ENCODE peak calls at places on chromosomes 11 and 22, in four cellular contexts. V, B, A and I are unnamed samples.
A peak's percentile ranks its signal among the peaks of the same experiment; 100 is the strongest.

GRCh38 chr22:47366026-47366767 is 603.7 kb downstream of the TBC1D22A start:
- DNase-seq in B (no peak), A (no peak), V (no peak), I (no peak)

GRCh38 chr22:37525073-37525745 is 6.0 kb upstream of the CARD10 start:
- DNase-seq in B (no peak), V (peak; percentile 60), A (peak; percentile 37), I (no peak)

GRCh38 chr11:125364085-125364822 is 131.8 kb downstream of the FEZ1 start:
- DNase-seq in B (no peak), V (no peak), A (no peak), I (no peak)

GRCh38 chr11:34792143-34792542 is 124.0 kb downstream of the APIP start:
- DNase-seq in V (no peak), A (no peak), B (peak; percentile 29), I (no peak)

GRCh38 chr11:82631722-82632630 is 101.7 kb downstream of the FAM181B start:
- DNase-seq in B (no peak), A (no peak), V (no peak), I (no peak)

GRCh38 chr11:6473481-6474422 is at the start of gene TRIM3:
- DNase-seq in B (peak; percentile 99), A (peak; percentile 100), V (peak; percentile 60), I (peak; percentile 50)

GRCh38 chr22:19966908-19967750 is 25.5 kb upstream of the TXNRD2 start:
- DNase-seq in A (no peak), V (no peak), B (no peak), I (no peak)

GRCh38 chr11:20045098-20045688 is 115.1 kb downstream of the DBX1 start:
- DNase-seq in A (peak; percentile 68), V (no peak), B (no peak), I (no peak)

GRCh38 chr11:46741600-46742484 is 22.8 kb downstream of the F2 start:
- DNase-seq in A (no peak), B (no peak), V (no peak), I (no peak)

GRCh38 chr22:31647516-31647915 is 14.5 kb downstream of the PISD start:
- DNase-seq in A (no peak), B (no peak), V (no peak), I (no peak)

GRCh38 chr11:70926543-70926942 is 325.8 kb downstream of the SHANK2 start:
- DNase-seq in V (no peak), B (no peak), A (no peak), I (no peak)

GRCh38 chr11:80668039-80668438 is 1227.2 kb upstream of the TENM4 start:
- DNase-seq in V (no peak), A (no peak), B (no peak), I (no peak)

GRCh38 chr11:66694056-66694410 is 16.3 kb upstream of the RBM4B start:
- DNase-seq in V (no peak), B (no peak), A (no peak), I (no peak)

GRCh38 chr11:12001152-12001551 is 7.3 kb downstream of the DKK3 start:
- DNase-seq in A (no peak), B (no peak), V (no peak), I (no peak)

GRCh38 chr11:62105611-62106245 is 18.1 kb upstream of the INCENP start:
- DNase-seq in V (no peak), B (no peak), A (no peak), I (no peak)

GRCh38 chr11:61356701-61357100 is 5.0 kb downstream of the CYB561A3 start:
- DNase-seq in B (no peak), A (no peak), V (no peak), I (no peak)

GRCh38 chr11:65606876-65607613 is 7.0 kb downstream of the MAP3K11 start:
- DNase-seq in B (peak; percentile 79), A (peak; percentile 100), V (peak; percentile 89), I (no peak)

GRCh38 chr11:47057374-47057773 is 119.3 kb downstream of the ARFGAP2 start:
- DNase-seq in A (no peak), B (no peak), V (no peak), I (no peak)

GRCh38 chr11:46701078-46701654 is 335 bp downstream of the ZNF408 start:
- DNase-seq in B (no peak), V (no peak), A (no peak), I (no peak)

GRCh38 chr22:17912942-17913704 is 111.2 kb downstream of the MICAL3 start:
- DNase-seq in B (no peak), V (no peak), A (no peak), I (no peak)

GRCh38 chr11:43579171-43579918 is 101.2 kb upstream of the HSD17B12 start:
- DNase-seq in V (no peak), A (peak; percentile 78), B (peak; percentile 41), I (no peak)

GRCh38 chr22:43883012-43883661 is 8.7 kb downstream of the PNPLA5 start:
- DNase-seq in A (peak; percentile 74), B (peak; percentile 76), V (peak; percentile 81), I (peak; percentile 77)

GRCh38 chr11:20131744-20132666 is 28.3 kb downstream of the DBX1 start:
- DNase-seq in A (peak; percentile 47), V (no peak), B (peak; percentile 76), I (peak; percentile 35)

GRCh38 chr11:134033696-134034491 is 35.0 kb upstream of the JAM3 start:
- DNase-seq in B (peak; percentile 52), V (peak; percentile 21), A (peak; percentile 88), I (peak; percentile 45)

GRCh38 chr22:23552573-23552972 is 27.5 kb downstream of the IGLL1 start:
- DNase-seq in B (no peak), A (no peak), V (no peak), I (no peak)

GRCh38 chr11:95937358-95937757 is 13.5 kb upstream of the MTMR2 start:
- DNase-seq in B (no peak), A (no peak), V (no peak), I (peak; percentile 29)

GRCh38 chr11:125256471-125257010 is 92.0 kb downstream of the PKNOX2 start:
- DNase-seq in A (no peak), B (no peak), V (no peak), I (no peak)

GRCh38 chr11:65291613-65292012 is 23.1 kb upstream of the CDC42EP2 start:
- DNase-seq in B (no peak), V (no peak), A (no peak), I (peak; percentile 56)

GRCh38 chr11:125516266-125516665 is 20.2 kb upstream of the FEZ1 start:
- DNase-seq in B (no peak), A (no peak), V (no peak), I (no peak)

GRCh38 chr11:74390697-74391096 is 7.5 kb downstream of the PGM2L1 start:
- DNase-seq in B (no peak), A (no peak), V (no peak), I (no peak)

GRCh38 chr11:9738700-9739099 is 74.8 kb downstream of the SWAP70 start:
- DNase-seq in B (no peak), V (no peak), A (no peak), I (no peak)

GRCh38 chr22:48755332-48755949 is 1072.2 kb downstream of the BRD1 start:
- DNase-seq in B (no peak), A (no peak), V (no peak), I (no peak)

GRCh38 chr11:31150841-31151240 is 218.7 kb downstream of the DCDC1 start:
- DNase-seq in B (no peak), V (no peak), A (no peak), I (no peak)

GRCh38 chr11:31150011-31150410 is 219.5 kb downstream of the DCDC1 start:
- DNase-seq in A (no peak), B (no peak), V (no peak), I (no peak)
- TF ChIP-seq ELF1 in A (no peak), B (no peak), V (no peak), I (no peak)

GRCh38 chr11:15941206-15941770 is 415.1 kb downstream of the SOX6 start:
- DNase-seq in V (no peak), B (peak; percentile 95), A (peak; percentile 46), I (no peak)
- TF ChIP-seq ELF1 in V (no peak), B (no peak), A (no peak), I (no peak)

GRCh38 chr11:105312266-105312665 is 172.7 kb upstream of the CARD18 start:
- DNase-seq in V (no peak), B (no peak), A (no peak), I (no peak)

GRCh38 chr11:105315287-105315686 is 175.7 kb upstream of the CARD18 start:
- DNase-seq in V (no peak), A (no peak), B (no peak), I (peak; percentile 15)
- TF ChIP-seq ELF1 in V (no peak), A (no peak), B (no peak), I (no peak)

DNA sequence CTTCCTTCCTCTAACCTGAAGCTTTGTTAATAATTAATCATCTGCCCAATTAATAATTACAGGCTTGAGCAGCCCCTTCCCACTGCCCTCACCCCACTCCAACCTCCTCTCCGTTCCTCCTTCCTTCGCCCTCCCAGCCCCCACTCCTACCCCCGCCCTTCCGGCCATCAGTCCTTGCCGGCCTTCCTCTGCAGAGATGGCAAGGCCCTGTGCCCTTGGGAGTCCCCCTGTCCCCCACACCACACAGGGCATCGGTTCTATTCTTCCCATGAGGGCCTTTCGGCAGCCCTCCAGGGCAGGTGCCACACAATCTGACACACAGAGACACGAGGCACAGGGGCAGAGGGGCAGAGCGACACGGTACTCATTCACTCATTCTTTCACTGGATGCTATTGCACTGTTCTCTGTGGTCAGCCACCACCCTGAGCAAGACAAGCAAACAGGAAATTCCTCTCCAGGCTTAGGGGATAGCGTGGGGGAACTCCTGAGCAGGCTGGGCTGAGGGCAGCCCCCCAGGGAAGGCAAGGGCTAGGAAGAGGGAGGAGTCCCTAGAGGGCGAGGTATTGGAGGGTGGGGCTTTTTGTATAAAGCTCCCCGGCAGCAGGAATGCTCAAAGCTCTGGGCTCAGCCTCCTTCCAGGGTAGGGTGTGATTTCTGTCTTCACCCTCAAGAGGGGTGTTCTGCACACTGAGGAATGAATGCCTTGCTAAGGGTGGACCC is 14.8 kb downstream of the MGAT3 start:
- DNase-seq in V (no peak), A (no peak), B (peak; percentile 40), I (no peak)
- TF ChIP-seq ELF1 in V (no peak), A (no peak), B (no peak), I (no peak)

GRCh38 chr11:72012091-72012630 is 13.5 kb downstream of the IL18BP start:
- DNase-seq in B (no peak), A (no peak), V (no peak), I (no peak)
- TF ChIP-seq ELF1 in B (no peak), A (no peak), V (no peak), I (no peak)

GRCh38 chr22:26483439-26484359 is at the start of the genes HPS4 and SRRD:
- DNase-seq in A (peak; percentile 97), V (peak; percentile 72), B (peak; percentile 87), I (peak; percentile 77)

GRCh38 chr22:26483043-26483438 is 542 bp downstream of the HPS4 start:
- DNase-seq in B (no peak), A (no peak), V (no peak), I (no peak)

GRCh38 chr22:26485991-26486390 is 2.3 kb downstream of the SRRD start:
- DNase-seq in V (no peak), A (no peak), B (no peak), I (no peak)

GRCh38 chr22:26485013-26485412 is 1.3 kb downstream of the SRRD start:
- DNase-seq in A (no peak), V (no peak), B (no peak), I (no peak)

GRCh38 chr22:26484360-26484706 is 656 bp downstream of the SRRD start:
- DNase-seq in V (no peak), A (no peak), B (peak; percentile 20), I (no peak)
- TF ChIP-seq ELF1 in V (no peak), A (no peak), B (no peak), I (no peak)